ENCODE peak calls at places on chromosomes 3 and 15, in seven cellular contexts. O is lower leg skin, Q is adrenal gland, A is fibroblast of mammary gland, U is hepatocyte, R is BE2C, V is cardiac muscle cell. H is an unnamed sample.

GRCh38 chr3:174937488-174937887 is 78.4 kb downstream of the NAALADL2 start:
- DNase-seq in O (no peak), Q (no peak), A (peak), U (no peak), R (no peak), V (no peak), H (peak)

GRCh38 chr3:143970773-143971366 is 753 bp upstream of the DIPK2A start:
- DNase-seq in O (peak), Q (peak), A (peak), U (peak), R (peak), V (no peak), H (no peak)

GRCh38 chr15:98729446-98730042 is 81.2 kb downstream of the IGF1R start:
- DNase-seq in O (no peak), Q (peak), A (no peak), U (no peak), R (peak), V (no peak), H (no peak)

GRCh38 chr3:172237121-172237742 is 197.9 kb downstream of the FNDC3B start:
- DNase-seq in O (no peak), Q (no peak), A (no peak), U (no peak), R (no peak), V (no peak), H (no peak)

GRCh38 chr3:30548605-30549004 is 57.8 kb upstream of the TGFBR2 start:
- DNase-seq in O (no peak), Q (no peak), A (peak), U (no peak), R (peak), V (no peak), H (no peak)

GRCh38 chr3:183253961-183254815 is 1.1 kb downstream of the B3GNT5 start:
- DNase-seq in O (peak), Q (peak), A (no peak), U (peak), R (peak), V (peak), H (peak)

GRCh38 chr3:40079845-40080240 is 229.7 kb upstream of the EIF1B start:
- DNase-seq in O (no peak), Q (no peak), A (peak), U (no peak), R (no peak), V (peak), H (peak)

GRCh38 chr15:57031605-57032004 is 113.2 kb downstream of the TCF12 start:
- DNase-seq in O (no peak), Q (peak), A (peak), U (peak), R (peak), V (peak), H (peak)

GRCh38 chr3:35200056-35200455 is 439.3 kb upstream of the ARPP21 start:
- DNase-seq in O (no peak), Q (no peak), A (no peak), U (no peak), R (no peak), V (peak), H (peak)

GRCh38 chr3:52237659-52238172 is 1.2 kb downstream of the TWF2 start:
- DNase-seq in O (peak), Q (peak), A (peak), U (peak), R (peak), V (peak), H (peak)

GRCh38 chr3:156211583-156211982 is 91.2 kb downstream of the KCNAB1 start:
- DNase-seq in O (no peak), Q (peak), A (peak), U (no peak), R (no peak), V (peak), H (peak)

GRCh38 chr3:111764645-111765091 is 94.4 kb upstream of the PHLDB2 start:
- DNase-seq in O (no peak), Q (no peak), A (peak), U (peak), R (no peak), V (peak), H (peak)

GRCh38 chr3:46104706-46105105 is 77.4 kb upstream of the XCR1 start:
- DNase-seq in O (no peak), Q (no peak), A (no peak), U (no peak), R (no peak), V (no peak), H (no peak)

GRCh38 chr3:97958396-97958795 is 13.8 kb downstream of the RIOX2 start:
- DNase-seq in O (no peak), Q (no peak), A (peak), U (no peak), R (no peak), V (peak), H (no peak)

GRCh38 chr15:67120839-67121540 is 55.6 kb downstream of the SMAD3 start:
- DNase-seq in O (peak), Q (peak), A (peak), U (peak), R (peak), V (peak), H (peak)

GRCh38 chr15:32683906-32684584 is 33.8 kb upstream of the GREM1 start:
- DNase-seq in O (no peak), Q (peak), A (peak), U (no peak), R (no peak), V (peak), H (peak)

GRCh38 chr3:72336821-72337479 is 511.3 kb downstream of the SHQ1 start:
- DNase-seq in O (peak), Q (peak), A (peak), U (peak), R (peak), V (peak), H (peak)

GRCh38 chr15:31010036-31010435 is 18.6 kb upstream of the MTMR10 start:
- DNase-seq in O (no peak), Q (no peak), A (no peak), U (no peak), R (no peak), V (no peak), H (no peak)

GRCh38 chr3:122092460-122093165 is 37.5 kb downstream of the CD86 start:
- DNase-seq in O (no peak), Q (peak), A (peak), U (peak), R (peak), V (peak), H (peak)

GRCh38 chr3:45032113-45032512 is 6.0 kb downstream of the CLEC3B start:
- DNase-seq in O (no peak), Q (no peak), A (no peak), U (no peak), R (no peak), V (no peak), H (no peak)

GRCh38 chr3:74646094-74646493 is 31.6 kb upstream of the CNTN3 start:
- DNase-seq in O (no peak), Q (no peak), A (no peak), U (no peak), R (no peak), V (no peak), H (no peak)

GRCh38 chr3:64354221-64354620 is 129.0 kb upstream of the PRICKLE2 start:
- DNase-seq in O (no peak), Q (no peak), A (no peak), U (no peak), R (no peak), V (no peak), H (no peak)

GRCh38 chr3:132659000-132659369 is 624 bp downstream of the ACAD11 start:
- DNase-seq in O (peak), Q (peak), A (no peak), U (peak), R (no peak), V (no peak), H (no peak)

GRCh38 chr3:126373682-126374601 is 16.7 kb upstream of the KLF15 start:
- DNase-seq in O (peak), Q (peak), A (peak), U (no peak), R (no peak), V (peak), H (peak)

GRCh38 chr3:85801955-85802354 is 843.2 kb downstream of the CADM2 start:
- DNase-seq in O (no peak), Q (no peak), A (no peak), U (peak), R (peak), V (no peak), H (peak)

GRCh38 chr3:158103956-158104338 is 2.3 kb downstream of the SHOX2 start:
- DNase-seq in O (peak), Q (no peak), A (peak), U (no peak), R (no peak), V (no peak), H (no peak)

GRCh38 chr3:50519471-50520089 is 16.1 kb upstream of the CACNA2D2 start:
- DNase-seq in O (peak), Q (peak), A (peak), U (peak), R (peak), V (peak), H (peak)

GRCh38 chr3:189308594-189308993 is 136.8 kb downstream of the TPRG1 start:
- DNase-seq in O (no peak), Q (no peak), A (peak), U (peak), R (no peak), V (no peak), H (no peak)

DNA sequence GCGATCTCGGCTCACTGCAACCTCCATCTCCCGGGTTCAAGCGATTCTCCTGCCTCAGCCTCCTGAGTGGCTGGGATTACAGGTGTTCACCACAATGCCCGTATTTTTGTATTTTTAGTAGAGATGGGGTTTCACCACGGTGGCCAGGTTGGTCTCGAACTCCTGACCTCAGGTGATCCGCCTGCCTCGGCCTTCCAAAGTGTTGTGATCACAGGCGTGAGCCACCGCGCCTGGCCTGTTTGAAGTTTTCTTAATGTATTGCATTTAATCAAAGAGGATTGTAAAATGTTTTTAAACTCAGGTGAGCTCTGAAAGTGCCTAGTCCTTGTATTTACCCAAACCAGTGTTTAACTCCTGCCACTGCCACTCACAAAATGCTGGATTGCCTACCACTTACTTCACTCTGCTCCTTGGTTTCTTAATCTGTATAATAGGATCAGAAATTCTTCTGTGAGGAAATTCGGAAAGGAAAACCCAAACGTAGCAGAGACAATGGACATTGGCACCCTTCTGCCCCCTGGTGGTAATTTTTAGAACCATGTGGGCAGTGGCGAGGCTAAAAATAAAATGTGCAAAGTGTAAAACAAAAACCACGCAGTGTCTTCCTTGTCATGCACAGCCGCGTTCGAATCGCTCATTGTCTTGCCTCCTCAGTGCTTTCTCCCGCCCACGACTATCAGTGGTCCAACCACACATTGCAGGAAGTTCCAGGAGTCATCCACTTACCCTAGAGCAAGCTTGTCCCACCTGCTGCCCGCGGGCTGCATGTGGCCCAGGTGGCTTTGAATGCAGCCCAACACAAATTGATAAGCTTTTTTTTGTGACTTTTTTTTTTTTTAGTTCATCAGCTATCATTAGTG is 27.3 kb downstream of the CEP19 start:
- DNase-seq in O (peak), Q (peak), A (peak), U (peak), R (peak), V (peak), H (peak)
- TF ChIP-seq CTCF in O (no peak), Q (peak), A (peak), U (peak), R (peak), V (peak), H (peak)

GRCh38 chr3:114178770-114179368 is at the start of gene DRD3:
- DNase-seq in O (no peak), Q (peak), A (peak), U (peak), R (no peak), V (peak), H (peak)
- H3K4me3 ChIP-seq in O (no peak), Q (no peak), A (no peak), U (no peak), R (no peak), V (no peak), H (no peak)

DNA sequence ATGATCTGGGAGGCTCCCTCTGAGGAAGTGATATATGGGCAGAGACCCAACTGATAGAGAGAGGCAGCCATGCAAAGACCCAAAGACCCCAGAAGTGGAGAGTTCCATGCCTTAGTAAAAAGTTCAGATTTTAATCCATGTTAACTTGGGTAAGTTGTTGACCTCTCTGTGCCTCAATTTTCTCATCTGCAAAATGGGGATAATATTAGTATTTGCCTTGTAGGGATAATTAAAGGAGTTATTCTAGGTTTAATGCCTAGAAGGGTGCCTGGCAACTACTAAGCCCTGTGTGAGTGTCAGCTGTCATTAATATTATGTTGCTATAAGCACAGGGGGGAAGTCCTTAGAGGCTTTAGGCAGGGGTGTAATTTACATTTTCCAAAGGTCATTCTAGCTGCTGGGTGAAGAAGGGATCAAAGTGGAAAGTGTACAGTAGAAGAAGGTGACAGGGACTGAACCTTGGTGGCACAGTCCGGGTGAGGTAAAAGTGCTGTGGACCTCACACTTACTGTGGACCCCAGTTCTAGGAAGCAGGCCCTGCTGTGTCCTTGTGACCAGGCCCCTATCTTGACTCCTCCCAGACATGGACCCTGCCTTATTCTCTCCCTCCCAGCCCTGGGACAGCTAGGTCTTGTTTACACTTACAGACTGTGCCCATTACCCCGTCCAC is 3.0 kb upstream of the RAD18 start:
- DNase-seq in O (no peak), Q (no peak), A (no peak), U (no peak), R (no peak), V (no peak), H (no peak)
- TF ChIP-seq CTCF in O (no peak), Q (no peak), A (no peak), U (no peak), R (no peak), V (no peak), H (no peak)

DNA sequence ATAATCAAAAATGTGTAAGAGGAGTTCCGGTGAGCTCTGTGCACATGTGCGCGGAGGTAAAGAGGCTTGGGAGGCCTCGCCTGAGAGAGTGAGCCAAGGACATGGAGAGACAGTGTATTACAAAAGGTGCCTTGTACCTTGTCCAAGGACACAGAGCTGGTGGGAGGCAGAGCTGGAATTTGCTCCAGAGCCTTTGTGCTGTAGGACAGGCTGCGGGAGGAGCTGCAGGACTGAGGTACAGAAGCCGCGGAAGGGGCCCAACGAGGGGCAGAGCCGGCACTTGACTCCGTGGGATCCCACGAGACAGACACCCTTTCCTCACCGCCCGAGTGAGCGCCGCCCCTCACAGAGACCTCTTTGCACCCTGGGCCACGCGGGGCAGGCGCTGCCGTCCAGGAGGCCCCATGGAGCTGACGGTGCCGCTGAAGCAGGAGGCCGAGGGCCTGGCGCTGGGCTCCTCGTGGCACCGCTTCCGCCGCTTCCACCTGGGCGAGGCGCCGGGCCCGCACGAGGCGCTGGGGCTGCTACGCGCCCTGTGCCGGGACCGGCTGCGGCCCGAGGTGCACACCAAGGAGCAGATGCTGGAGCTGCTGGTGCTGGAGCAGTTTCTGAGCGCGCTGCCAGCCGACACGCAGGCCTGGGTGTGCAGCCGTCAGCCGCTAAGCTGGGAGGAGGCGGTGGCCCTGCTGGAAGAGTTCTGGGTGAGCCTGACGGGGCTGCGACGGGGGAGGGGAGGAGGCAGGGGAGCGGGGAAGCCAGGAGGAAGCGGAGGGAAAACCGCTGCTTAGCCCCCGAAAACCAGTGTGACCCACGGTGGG is 68.7 kb downstream of the SLTM start:
- DNase-seq in O (no peak), Q (peak), A (peak), U (peak), R (no peak), V (peak), H (peak)
- H3K4me3 ChIP-seq in O (peak), Q (no peak), A (peak), U (no peak), R (no peak), V (no peak), H (peak)

GRCh38 chr15:62906627-62907026 is 135.9 kb upstream of the TPM1 start:
- DNase-seq in O (no peak), Q (no peak), A (no peak), U (no peak), R (no peak), V (no peak), H (no peak)

GRCh38 chr15:62902821-62903220 is 139.7 kb upstream of the TPM1 start:
- DNase-seq in O (no peak), Q (no peak), A (no peak), U (no peak), R (no peak), V (no peak), H (no peak)

GRCh38 chr15:62904041-62904440 is 138.5 kb upstream of the TPM1 start:
- DNase-seq in O (no peak), Q (no peak), A (no peak), U (no peak), R (no peak), V (no peak), H (no peak)

GRCh38 chr15:62903437-62903836 is 139.1 kb upstream of the TPM1 start:
- DNase-seq in O (no peak), Q (no peak), A (no peak), U (no peak), R (no peak), V (no peak), H (no peak)

DNA sequence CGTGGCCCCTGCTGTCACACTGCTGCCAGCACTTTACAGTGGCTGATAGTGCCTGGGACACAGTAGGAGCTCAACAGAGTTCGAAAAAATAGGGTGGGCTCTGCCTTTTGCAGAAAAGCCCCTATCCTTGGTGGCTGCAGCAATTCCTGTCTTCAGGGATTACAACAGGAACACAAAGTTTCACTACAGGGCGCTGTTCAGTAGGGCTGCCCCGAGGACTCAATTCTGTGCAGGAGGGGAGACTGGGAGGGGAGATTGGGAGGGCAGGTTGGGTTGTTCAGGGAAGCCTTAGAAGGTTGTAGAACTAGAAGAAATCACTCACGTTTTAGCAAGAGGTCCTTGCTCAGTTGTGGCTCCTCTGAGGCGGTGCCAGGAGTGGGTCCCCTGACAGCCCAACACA is 138.0 kb upstream of the TPM1 start:
- DNase-seq in O (no peak), Q (no peak), A (peak), U (no peak), R (no peak), V (no peak), H (no peak)
- TF ChIP-seq CTCF in O (no peak), Q (no peak), A (peak), U (no peak), R (no peak), V (no peak), H (no peak)

H was measured in fibroblast of pulmonary artery.